ENCODE peak calls at places on chromosomes 12 and 14, in five cellular contexts. M is effector memory CD4-positive, alpha-beta T cell; A is IMR-90; X is tibial artery; O is lung. Z is an unnamed sample. For H3K4me1, the result is how much of the 10 kb centered on the place peaks cover.

GRCh38 chr12:44036875-44037443 is 201.1 kb downstream of the TMEM117 start:
- DNase-seq in O (no peak), X (no peak), M (no peak), A (no peak), Z (no peak)

GRCh38 chr12:22268973-22269372 is 65.5 kb downstream of the ST8SIA1 start:
- DNase-seq in M (no peak), A (no peak), O (no peak), X (no peak), Z (no peak)

GRCh38 chr12:124747426-124748161 is 116.1 kb downstream of the SCARB1 start:
- DNase-seq in A (peak), O (no peak), M (no peak), X (no peak), Z (no peak)

GRCh38 chr12:9365296-9365695 is 157.1 kb upstream of the PZP start:
- DNase-seq in A (peak), O (no peak), X (no peak), M (no peak), Z (no peak)

GRCh38 chr14:21852061-21852664 is 178.5 kb upstream of the OR4E1 start:
- DNase-seq in A (peak), O (no peak), X (no peak), M (peak), Z (no peak)

GRCh38 chr12:124388679-124389536 is 94.0 kb downstream of the RFLNA start:
- DNase-seq in X (peak), O (peak), A (peak), M (peak), Z (peak)

GRCh38 chr14:37587881-37588666 is 7.0 kb downstream of the FOXA1 start:
- DNase-seq in O (no peak), M (no peak), X (no peak), A (no peak), Z (no peak)

GRCh38 chr12:64273527-64274403 is 51.7 kb upstream of the KICS2 start:
- DNase-seq in M (no peak), X (no peak), O (no peak), A (no peak), Z (no peak)

GRCh38 chr14:57068511-57068910 is 200.2 kb downstream of the EXOC5 start:
- DNase-seq in X (no peak), M (no peak), A (no peak), O (no peak), Z (no peak)

GRCh38 chr12:180445-180844 is 33.5 kb downstream of the SLC6A12 start:
- DNase-seq in O (no peak), M (no peak), A (peak), X (peak), Z (no peak)

GRCh38 chr14:70754989-70755388 is 54.3 kb downstream of the MAP3K9 start:
- DNase-seq in O (peak), X (no peak), A (no peak), M (no peak), Z (no peak)

GRCh38 chr12:99649551-99649950 is 2.0 kb downstream of the GARIN6 start:
- DNase-seq in X (no peak), M (no peak), A (no peak), O (no peak), Z (no peak)

GRCh38 chr12:115667116-115667515 is 610.4 kb downstream of the MED13L start:
- DNase-seq in O (no peak), X (no peak), A (no peak), M (no peak), Z (no peak)

GRCh38 chr14:60649815-60650381 is 621 bp upstream of the SIX1 start:
- DNase-seq in O (no peak), X (no peak), M (no peak), A (peak), Z (no peak)

GRCh38 chr12:96442906-96443305 is 42.7 kb upstream of the CDK17 start:
- DNase-seq in O (no peak), X (no peak), M (no peak), A (no peak), Z (no peak)

GRCh38 chr12:51631591-51631990 is 40.6 kb downstream of the SCN8A start:
- DNase-seq in M (no peak), X (no peak), A (peak), O (no peak), Z (no peak)

GRCh38 chr12:6078378-6079083 is 45.9 kb downstream of the VWF start:
- DNase-seq in M (no peak), A (no peak), O (no peak), X (no peak), Z (no peak)

GRCh38 chr12:130144256-130144655 is 18.0 kb upstream of the FZD10 start:
- DNase-seq in A (no peak), O (no peak), M (no peak), X (no peak), Z (no peak)

GRCh38 chr14:91264151-91265150 is 19.9 kb upstream of the GPR68 start:
- DNase-seq in M (peak), O (no peak), A (no peak), X (no peak), Z (no peak)

GRCh38 chr12:113461666-113462065 is 10.0 kb downstream of the LHX5 start:
- DNase-seq in O (no peak), X (no peak), M (no peak), A (no peak), Z (no peak)

GRCh38 chr12:98440165-98440581 is 75.2 kb upstream of the TMPO start:
- DNase-seq in M (no peak), A (peak), X (peak), O (peak), Z (peak)

GRCh38 chr12:121033625-121034349 is 5.3 kb downstream of the OASL start:
- DNase-seq in A (no peak), X (no peak), M (peak), O (no peak), Z (no peak)

GRCh38 chr12:41437578-41437977 is 249.5 kb downstream of the PDZRN4 start:
- DNase-seq in X (no peak), M (no peak), A (no peak), O (no peak), Z (no peak)

GRCh38 chr12:48110691-48111315 is 4.9 kb upstream of the SENP1 start:
- DNase-seq in M (no peak), O (peak), X (no peak), A (no peak), Z (no peak)

GRCh38 chr12:93315385-93315906 is 62.3 kb upstream of the NUDT4 start:
- DNase-seq in A (no peak), O (no peak), X (no peak), M (no peak), Z (no peak)

GRCh38 chr12:79887912-79888311 is 47.0 kb downstream of the PPP1R12A start:
- DNase-seq in O (no peak), X (no peak), A (no peak), M (no peak), Z (no peak)

DNA sequence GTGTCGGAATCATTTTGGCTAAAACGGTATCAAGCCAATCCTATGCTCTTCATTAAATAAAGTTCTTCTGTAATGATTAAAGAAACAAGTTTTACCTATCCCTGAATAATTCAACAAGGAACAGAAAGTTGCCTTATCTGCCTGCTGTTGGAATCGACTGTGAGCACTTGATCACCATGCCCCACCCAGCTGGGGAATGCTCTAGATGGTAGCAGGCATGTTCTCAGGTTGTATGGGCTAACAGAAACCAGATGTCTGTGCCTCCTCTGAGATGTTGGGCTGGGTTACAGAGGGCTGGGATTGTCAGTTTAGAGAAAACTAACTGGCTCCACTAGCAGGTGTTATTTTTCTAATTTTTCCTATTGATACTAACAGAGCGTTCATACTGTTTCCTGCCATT is 28.9 kb downstream of the RTRAF start:
- DNase-seq in O (no peak), X (no peak), A (no peak), M (no peak), Z (no peak)
- H3K4me1 ChIP-seq in O (under half), X (under half), A (under half), M (under half), Z (under half)

GRCh38 chr12:104463371-104463770 is 6.6 kb downstream of the CHST11 start:
- DNase-seq in X (no peak), O (no peak), M (no peak), A (no peak), Z (no peak)
- H3K4me3 ChIP-seq in X (no peak), O (no peak), M (no peak), A (no peak), Z (no peak)

DNA sequence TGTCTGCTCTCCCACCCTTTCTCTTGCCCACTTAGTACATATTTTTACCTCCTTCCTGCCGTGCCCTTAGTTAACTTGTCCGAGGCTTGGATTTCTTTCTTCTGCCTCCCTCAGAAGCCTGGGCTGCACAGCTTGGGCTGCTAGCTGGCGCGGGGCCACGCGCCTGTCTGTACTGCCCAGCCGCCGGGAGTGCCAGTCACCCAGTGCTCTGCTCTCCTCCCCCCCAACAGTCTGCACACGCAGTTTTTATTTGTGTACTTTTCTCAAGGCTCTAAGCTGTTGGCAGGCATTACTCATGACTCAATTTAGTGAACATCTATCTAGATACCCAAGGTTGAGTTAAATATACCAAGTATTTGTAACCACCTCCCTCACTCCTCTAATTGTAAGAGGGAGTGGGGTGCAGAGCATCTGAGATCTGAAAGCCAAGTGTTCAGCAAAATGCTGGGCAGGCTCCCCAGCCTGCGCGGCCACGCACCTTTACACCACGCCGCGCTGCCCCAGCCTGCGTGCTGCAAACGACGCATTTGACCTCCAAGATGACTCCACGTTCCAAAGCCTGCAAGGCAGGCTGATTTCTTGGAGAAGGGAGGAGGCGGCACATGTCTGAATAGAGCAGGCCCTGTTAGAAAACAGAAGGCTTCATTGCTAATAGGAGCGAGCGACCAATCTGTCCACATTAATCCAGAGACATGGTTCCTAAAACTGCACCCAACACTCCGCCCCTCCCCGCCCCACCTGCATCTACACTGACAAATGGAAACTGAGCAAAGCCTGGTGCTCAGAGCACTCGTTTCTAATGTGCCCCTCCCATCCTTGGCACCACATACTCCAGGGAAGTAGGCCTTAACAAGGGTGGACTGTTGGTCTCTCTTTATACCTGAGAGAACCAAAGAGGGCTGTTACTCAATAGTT is 18.2 kb upstream of the CACNA2D4 start:
- DNase-seq in O (peak), X (peak), M (no peak), A (peak), Z (peak)
- H3K4me1 ChIP-seq in O (under half), X (under half), M (under half), A (under half), Z (under half)

DNA sequence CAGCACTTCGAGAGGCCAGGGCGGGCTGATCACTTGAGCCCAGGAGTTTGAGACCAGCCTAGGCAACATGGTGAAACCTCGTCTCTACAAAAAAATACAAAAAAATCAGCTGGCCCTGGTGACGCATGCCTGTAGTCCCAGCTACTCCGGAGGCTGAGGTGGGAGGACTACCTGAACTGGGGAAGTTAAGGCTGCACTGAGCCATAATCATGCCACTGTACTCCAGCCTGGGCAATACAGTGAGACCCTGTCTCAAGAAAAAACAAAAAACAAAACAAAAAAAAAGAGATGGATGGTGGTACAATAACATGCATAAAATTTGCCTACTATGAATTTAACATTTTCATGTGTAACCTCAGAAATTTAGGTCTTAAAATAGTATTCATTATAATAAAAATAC is 2.2 kb downstream of the THAP2 start:
- DNase-seq in X (no peak), O (no peak), A (no peak), M (no peak), Z (no peak)
- H3K4me3 ChIP-seq in X (no peak), O (no peak), A (no peak), M (no peak), Z (no peak)

DNA sequence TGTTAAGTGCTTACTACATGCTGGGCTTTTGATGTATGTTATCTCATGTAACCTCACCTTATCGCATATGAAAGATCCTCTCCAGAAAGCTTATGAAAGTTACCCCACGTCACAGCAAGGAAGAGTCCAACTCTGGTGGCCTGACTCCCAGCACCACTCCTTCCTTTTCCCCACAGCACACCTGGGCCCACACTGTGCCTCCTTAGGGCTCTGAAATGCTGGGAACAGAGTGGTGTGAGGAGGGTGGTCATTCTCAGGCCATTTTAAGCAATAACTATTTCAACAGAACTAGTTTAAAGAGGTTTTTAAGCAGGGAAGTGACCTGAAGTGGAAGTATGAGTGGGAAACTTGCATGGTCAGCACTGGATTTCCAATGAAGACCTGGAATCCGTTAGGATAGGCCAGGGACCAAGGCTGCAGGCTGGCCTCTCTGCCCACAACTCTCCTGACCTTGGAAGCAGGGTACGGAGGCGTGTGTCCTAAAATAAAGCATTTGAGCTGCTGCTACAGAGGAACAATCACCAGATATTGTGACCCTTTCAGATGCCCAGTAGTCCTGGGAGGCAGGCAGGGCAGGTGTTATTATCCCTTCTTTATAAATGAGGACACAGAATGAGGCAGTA is 67.2 kb upstream of the TMEM263 start:
- DNase-seq in O (no peak), X (no peak), A (no peak), M (no peak), Z (no peak)
- H3K4me1 ChIP-seq in O (under half), X (under half), A (under half), M (under half), Z (under half)

GRCh38 chr14:53620890-53621289 is 335.7 kb downstream of the BMP4 start:
- DNase-seq in O (no peak), M (no peak), A (no peak), X (no peak), Z (no peak)
- H3K4me3 ChIP-seq in O (no peak), M (no peak), A (no peak), X (no peak), Z (no peak)

DNA sequence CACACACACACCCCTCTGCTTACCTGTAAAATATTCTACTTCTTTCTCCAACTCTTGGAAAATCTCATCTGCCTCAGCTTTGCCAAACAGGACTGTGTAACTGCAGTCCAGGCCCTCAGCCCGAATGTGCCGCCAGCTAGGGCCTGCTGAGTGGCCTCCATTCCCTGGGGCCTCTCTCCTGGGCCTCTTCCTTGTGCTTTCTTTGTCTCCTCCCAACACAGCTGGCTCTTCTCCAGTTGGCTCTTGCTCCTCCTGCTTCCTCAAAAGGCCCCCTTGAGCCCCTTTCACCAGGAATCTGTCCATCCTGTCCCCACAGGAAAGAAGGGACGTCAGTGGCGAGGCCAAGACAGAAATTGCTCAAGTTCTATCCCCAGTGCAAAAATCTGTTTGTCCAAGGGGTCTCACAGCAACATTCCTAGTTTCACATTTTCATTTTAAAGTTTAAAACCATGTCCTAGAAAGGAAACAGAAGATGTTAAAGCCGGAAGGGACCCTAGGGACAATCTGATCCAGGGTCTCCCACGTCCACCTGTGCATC is 719 bp downstream of the ALKBH2 start:
- DNase-seq in O (no peak), X (no peak), M (no peak), A (no peak), Z (no peak)
- H3K4me1 ChIP-seq in O (under half), X (under half), M (under half), A (under half), Z (under half)

GRCh38 chr14:78405071-78405856 is 235.1 kb downstream of the NRXN3 start:
- DNase-seq in X (no peak), M (no peak), O (no peak), A (no peak), Z (no peak)
- H3K4me3 ChIP-seq in X (no peak), M (no peak), O (no peak), A (no peak), Z (no peak)